ENCODE peak calls at places on chromosome 9, in nine cellular contexts. L is neural progenitor cell; Y is uterus; T is right lobe of liver; G is HepG2; B is PC-3; Z is CD4-positive, CD25-positive, alpha-beta regulatory T cell; N is NT2/D1; E is GM23248. M is an unnamed sample.

GRCh38 chr9:34254141-34254913 is 74.7 kb downstream of the KIF24 start:
- DNase-seq in L (no peak), Y (peak; percentile 51), T (no peak), G (no peak), B (peak; percentile 87), Z (no peak), N (no peak), E (peak; percentile 97), M (no peak)

GRCh38 chr9:91391426-91392217 is 29.9 kb upstream of the AUH start:
- DNase-seq in L (no peak), Y (no peak), T (no peak), G (no peak), B (peak; percentile 54), Z (no peak), N (no peak), E (peak; percentile 65), M (no peak)

GRCh38 chr9:109619310-109619709 is 121.2 kb upstream of the PTPN3 start:
- DNase-seq in L (no peak), Y (no peak), T (no peak), G (no peak), B (no peak), Z (no peak), N (no peak), E (no peak), M (no peak)

GRCh38 chr9:69137311-69137710 is 36.8 kb upstream of the TJP2 start:
- DNase-seq in L (no peak), Y (no peak), T (no peak), G (no peak), B (no peak), Z (no peak), N (no peak), E (no peak), M (no peak)

GRCh38 chr9:132075853-132076252 is 3.8 kb downstream of the MED27 start:
- DNase-seq in L (no peak), Y (no peak), T (no peak), G (no peak), B (no peak), Z (no peak), N (no peak), E (no peak), M (no peak)

GRCh38 chr9:76371901-76372300 is 22.3 kb downstream of the RFK start:
- DNase-seq in L (no peak), Y (no peak), T (no peak), G (no peak), B (peak; percentile 37), Z (no peak), N (no peak), E (peak; percentile 12), M (no peak)

GRCh38 chr9:19298601-19299000 is 68.1 kb downstream of the DENND4C start:
- DNase-seq in L (no peak), Y (no peak), T (no peak), G (no peak), B (no peak), Z (no peak), N (no peak), E (no peak), M (no peak)

GRCh38 chr9:127589955-127590370 is 22.1 kb upstream of the STXBP1 start:
- DNase-seq in L (peak; percentile 86), Y (peak; percentile 79), T (no peak), G (peak; percentile 70), B (peak; percentile 71), Z (no peak), N (peak; percentile 52), E (peak; percentile 87), M (no peak)

GRCh38 chr9:130857864-130858730 is 23.0 kb downstream of the ABL1 start:
- DNase-seq in L (no peak), Y (peak; percentile 76), T (no peak), G (no peak), B (peak; percentile 15), Z (no peak), N (no peak), E (peak; percentile 95), M (no peak)

GRCh38 chr9:78985084-78985738 is 586.6 kb upstream of the TLE4 start:
- DNase-seq in L (no peak), Y (no peak), T (no peak), G (no peak), B (peak; percentile 46), Z (no peak), N (no peak), E (peak; percentile 51), M (no peak)

GRCh38 chr9:31023793-31024192 is 1360.7 kb upstream of the ACO1 start:
- DNase-seq in L (no peak), Y (no peak), T (no peak), G (no peak), B (no peak), Z (no peak), N (no peak), E (no peak), M (no peak)

GRCh38 chr9:86282077-86282978 is at the start of gene ISCA1:
- DNase-seq in L (peak; percentile 99), Y (peak; percentile 97), T (peak; percentile 98), G (peak; percentile 86), B (peak; percentile 83), Z (peak; percentile 95), N (peak; percentile 94), E (peak; percentile 97), M (peak; percentile 98)

GRCh38 chr9:86277072-86277471 is 5.3 kb downstream of the ISCA1 start:
- DNase-seq in L (no peak), Y (no peak), T (no peak), G (no peak), B (no peak), Z (no peak), N (no peak), E (no peak), M (no peak)

GRCh38 chr9:86280580-86280979 is 1.8 kb downstream of the ISCA1 start:
- DNase-seq in L (no peak), Y (no peak), T (no peak), G (no peak), B (no peak), Z (no peak), N (no peak), E (no peak), M (no peak)

GRCh38 chr9:86281577-86282076 is 711 bp downstream of the ISCA1 start:
- DNase-seq in L (peak; percentile 68), Y (no peak), T (no peak), G (peak; percentile 72), B (peak; percentile 3), Z (no peak), N (no peak), E (peak; percentile 49), M (peak; percentile 81)

DNA sequence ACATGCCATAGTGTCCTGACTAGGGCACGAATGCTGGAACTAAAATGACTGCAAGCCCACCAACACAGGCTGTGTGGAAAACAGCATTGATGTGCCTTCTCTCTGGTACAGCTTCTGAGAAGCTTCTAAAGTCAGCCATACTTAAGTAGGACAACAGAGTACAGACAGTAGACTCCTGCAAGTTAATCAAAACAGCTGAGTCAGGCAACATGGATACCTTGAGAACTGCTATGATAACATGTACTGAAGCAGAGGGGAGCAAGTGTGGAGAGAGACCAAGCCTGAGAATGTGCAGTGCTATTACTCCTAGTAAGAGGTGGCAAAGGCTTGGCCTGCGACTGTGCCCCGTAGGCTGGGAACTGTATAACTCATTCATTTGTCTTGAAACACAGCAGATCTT is 2.5 kb downstream of the ISCA1 start:
- DNase-seq in L (no peak), Y (no peak), T (no peak), G (no peak), B (no peak), Z (no peak), N (no peak), E (no peak), M (no peak)
- H3K4me1 ChIP-seq in L (peaks cover 8% of the 10 kb centered on the region), Y (no peaks in the 10 kb centered on the region), T (peaks cover 30% of the 10 kb centered on the region), G (peaks cover 36% of the 10 kb centered on the region), B (peaks cover 13% of the 10 kb centered on the region), Z (peaks cover 31% of the 10 kb centered on the region), N (peaks cover 8% of the 10 kb centered on the region), E (peaks cover 10% of the 10 kb centered on the region), M (peaks cover 28% of the 10 kb centered on the region)

DNA sequence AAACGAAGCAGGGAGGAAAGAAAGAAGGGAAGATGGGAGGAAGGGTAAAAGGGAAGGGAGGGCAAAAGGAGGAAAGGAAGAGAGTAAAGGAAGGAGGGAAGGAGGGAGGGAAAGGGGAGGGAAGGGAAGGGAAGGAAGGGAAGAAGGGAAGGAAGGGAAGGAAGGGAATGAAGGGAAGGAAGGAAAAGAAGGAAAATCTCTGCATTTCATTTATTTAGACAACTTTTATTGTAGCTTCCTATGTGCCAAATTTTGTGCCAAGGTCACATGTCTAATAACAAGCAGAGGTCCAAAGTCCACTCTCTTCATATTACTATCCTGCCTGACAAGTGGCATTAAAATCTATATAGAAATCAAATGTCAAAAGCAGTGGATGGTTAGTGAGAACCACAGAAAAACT is 2.6 kb upstream of the OR13C3 start:
- DNase-seq in L (no peak), Y (no peak), T (no peak), G (no peak), B (no peak), Z (no peak), N (no peak), E (no peak), M (no peak)
- H3K4me3 ChIP-seq in L (no peak overlapping the region), Y (no peak overlapping the region), T (no peak overlapping the region), G (no peak overlapping the region), B (no peak overlapping the region), Z (no peak overlapping the region), N (no peak overlapping the region), E (no peak overlapping the region), M (no peak overlapping the region)

DNA sequence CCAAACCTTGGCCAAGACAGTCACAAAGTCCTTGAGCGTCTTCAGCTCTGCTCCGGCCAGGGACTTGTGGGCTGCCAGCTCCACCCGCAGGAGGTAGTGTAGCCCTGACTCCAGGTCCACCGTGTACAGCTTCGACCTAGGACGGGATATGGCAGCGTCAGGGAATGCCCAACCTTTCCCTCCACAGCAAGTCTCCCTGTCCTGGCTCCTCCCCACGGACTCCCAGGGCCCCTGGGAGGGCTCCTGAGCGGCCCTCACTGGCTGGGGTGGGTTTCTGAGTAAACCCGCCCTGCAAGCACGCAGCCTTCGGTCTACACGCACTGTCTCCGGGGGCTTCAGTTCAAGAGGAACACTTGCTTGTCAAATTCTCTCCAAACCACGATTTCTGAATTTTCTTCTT is 13.7 kb upstream of the LHX3 start:
- DNase-seq in L (no peak), Y (no peak), T (no peak), G (no peak), B (no peak), Z (no peak), N (no peak), E (no peak), M (no peak)
- H3K4me1 ChIP-seq in L (no peaks in the 10 kb centered on the region), Y (no peaks in the 10 kb centered on the region), T (no peaks in the 10 kb centered on the region), G (no peaks in the 10 kb centered on the region), B (peaks cover 24% of the 10 kb centered on the region), Z (no peaks in the 10 kb centered on the region), N (no peaks in the 10 kb centered on the region), E (no peaks in the 10 kb centered on the region), M (no peaks in the 10 kb centered on the region)

DNA sequence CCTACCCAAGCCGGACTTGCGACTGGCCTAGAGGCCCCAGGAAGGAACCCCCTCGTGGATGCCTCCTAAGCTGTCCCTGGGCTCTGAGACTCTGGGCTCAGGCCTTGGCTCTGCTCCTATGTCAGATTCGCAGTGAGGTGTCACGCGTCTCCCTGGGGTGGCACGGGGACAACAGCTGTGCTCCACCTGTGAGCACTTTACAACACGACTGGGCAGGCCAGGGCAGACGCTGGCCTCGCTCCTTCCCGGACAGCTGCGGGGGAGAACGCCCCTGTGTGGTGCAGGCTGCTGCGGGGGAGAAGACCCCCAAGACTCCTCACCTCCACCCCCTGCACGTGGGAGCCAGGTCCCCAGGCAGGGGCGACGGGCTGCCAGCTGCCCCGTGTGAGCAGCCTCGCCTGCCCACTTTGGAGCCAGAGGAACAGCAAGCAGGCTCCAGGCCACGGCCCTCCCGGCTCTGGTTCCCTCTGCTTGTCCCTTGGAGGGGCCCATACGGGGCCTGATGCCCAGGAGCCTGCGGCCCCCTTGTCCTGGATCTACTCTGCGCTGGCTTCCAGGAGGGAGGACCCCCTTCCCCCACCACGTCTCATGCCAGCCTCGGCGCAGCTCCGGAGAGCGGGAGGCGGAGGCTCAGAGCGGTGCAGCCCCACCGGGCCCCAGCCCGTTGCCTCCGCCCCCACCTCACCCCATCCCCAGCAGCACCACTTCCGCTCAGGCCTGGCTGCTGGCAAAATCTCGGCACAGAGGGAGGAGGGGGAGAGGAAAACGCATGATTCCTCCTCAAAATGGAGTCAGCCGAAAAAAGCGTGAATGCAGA is 36.0 kb downstream of the SARDH start:
- DNase-seq in L (no peak), Y (peak; percentile 33), T (peak; percentile 53), G (no peak), B (no peak), Z (peak; percentile 81), N (no peak), E (no peak), M (peak; percentile 33)
- H3K4me3 ChIP-seq in L (no peak overlapping the region), Y (peak overlapping the region; percentile 15), T (no peak overlapping the region), G (no peak overlapping the region), B (no peak overlapping the region), Z (peak overlapping the region; percentile 32), N (no peak overlapping the region), E (no peak overlapping the region), M (no peak overlapping the region)

M was measured in left lung.